ENCODE peak calls at places on chromosomes 1 and 21, in six cellular contexts. E is stomach, K is H1, F is sigmoid colon, M is ovary, B is A549. Z is an unnamed sample.
A peak's percentile ranks its signal among the peaks of the same experiment; 100 is the strongest.

GRCh38 chr1:177142791-177143382 is 21.6 kb downstream of the ASTN1 start:
- DNase-seq in E (no peak), K (no peak), F (no peak), M (no peak), B (no peak), Z (no peak)

GRCh38 chr1:224726783-224727182 is 110.7 kb downstream of the CNIH3 start:
- DNase-seq in E (no peak), K (no peak), F (peak; percentile 71), M (no peak), B (no peak), Z (no peak)

GRCh38 chr1:24157921-24158481 is 15.1 kb upstream of the IL22RA1 start:
- DNase-seq in E (no peak), K (no peak), F (no peak), M (no peak), B (peak; percentile 37), Z (no peak)

GRCh38 chr1:47189844-47190562 is at the start of gene PDZK1IP1:
- DNase-seq in E (peak; percentile 96), K (no peak), F (peak; percentile 89), M (peak; percentile 33), B (peak; percentile 67), Z (peak; percentile 94)

GRCh38 chr1:23791434-23792047 is 596 bp downstream of the LYPLA2 start:
- DNase-seq in E (peak; percentile 49), K (no peak), F (peak; percentile 71), M (peak; percentile 49), B (no peak), Z (no peak)

GRCh38 chr1:57615956-57616355 is 192.1 kb upstream of the DAB1 start:
- DNase-seq in E (no peak), K (no peak), F (no peak), M (no peak), B (no peak), Z (no peak)

GRCh38 chr1:109523706-109524105 is 14.2 kb upstream of the AMIGO1 start:
- DNase-seq in E (no peak), K (no peak), F (no peak), M (no peak), B (no peak), Z (no peak)

GRCh38 chr1:27070390-27071048 is 57.9 kb upstream of the TENT5B start:
- DNase-seq in E (peak; percentile 61), K (no peak), F (no peak), M (no peak), B (no peak), Z (no peak)

GRCh38 chr1:177172866-177173265 is 2.1 kb downstream of the BRINP2 start:
- DNase-seq in E (no peak), K (no peak), F (no peak), M (no peak), B (no peak), Z (no peak)

GRCh38 chr1:54571326-54571725 is 23.3 kb downstream of the ACOT11 start:
- DNase-seq in E (no peak), K (no peak), F (peak; percentile 21), M (no peak), B (no peak), Z (no peak)

GRCh38 chr1:93143136-93143535 is 37.1 kb downstream of the TMED5 start:
- DNase-seq in E (no peak), K (no peak), F (no peak), M (no peak), B (no peak), Z (no peak)

GRCh38 chr1:45995298-45995697 is 137.1 kb downstream of the PIK3R3 start:
- DNase-seq in E (no peak), K (no peak), F (no peak), M (no peak), B (no peak), Z (no peak)

GRCh38 chr21:37767984-37768383 is 148.3 kb downstream of the KCNJ6 start:
- DNase-seq in E (no peak), K (no peak), F (no peak), M (no peak), B (no peak), Z (no peak)

GRCh38 chr1:192489046-192489445 is 86.5 kb upstream of the RGS1 start:
- DNase-seq in E (no peak), K (no peak), F (no peak), M (no peak), B (no peak), Z (no peak)

GRCh38 chr1:218025454-218025853 is 259.6 kb upstream of the RRP15 start:
- DNase-seq in E (no peak), K (no peak), F (no peak), M (no peak), B (no peak), Z (no peak)

GRCh38 chr1:18079941-18080340 is 27.7 kb upstream of the IGSF21 start:
- DNase-seq in E (no peak), K (no peak), F (no peak), M (no peak), B (no peak), Z (no peak)

GRCh38 chr1:71097428-71097827 is 16.6 kb upstream of the ZRANB2 start:
- DNase-seq in E (no peak), K (no peak), F (no peak), M (no peak), B (no peak), Z (no peak)

GRCh38 chr21:30072496-30072895 is 94.1 kb downstream of the CLDN17 start:
- DNase-seq in E (peak; percentile 27), K (peak; percentile 68), F (no peak), M (no peak), B (no peak), Z (no peak)

GRCh38 chr1:155962599-155963211 is 15.6 kb downstream of the ARHGEF2 start:
- DNase-seq in E (peak; percentile 62), K (no peak), F (no peak), M (no peak), B (no peak), Z (no peak)

GRCh38 chr1:34500451-34500850 is 254.4 kb upstream of the GJB5 start:
- DNase-seq in E (no peak), K (no peak), F (no peak), M (no peak), B (no peak), Z (peak; percentile 57)

GRCh38 chr1:54259546-54259945 is 59.6 kb downstream of the MRPL37 start:
- DNase-seq in E (no peak), K (no peak), F (no peak), M (no peak), B (no peak), Z (no peak)

GRCh38 chr1:159247266-159247665 is 42.6 kb downstream of the ACKR1 start:
- DNase-seq in E (no peak), K (no peak), F (no peak), M (no peak), B (no peak), Z (no peak)

GRCh38 chr1:7703321-7704213 is 67.5 kb upstream of the VAMP3 start:
- DNase-seq in E (no peak), K (no peak), F (no peak), M (no peak), B (no peak), Z (no peak)

GRCh38 chr1:67230539-67230938 is 64.3 kb downstream of the IL23R start:
- DNase-seq in E (no peak), K (no peak), F (no peak), M (no peak), B (no peak), Z (no peak)

GRCh38 chr1:56854521-56855099 is at the start of gene C8A:
- DNase-seq in E (no peak), K (no peak), F (no peak), M (no peak), B (no peak), Z (peak; percentile 79)

GRCh38 chr1:244065063-244065788 is 14.1 kb downstream of the ZBTB18 start:
- DNase-seq in E (no peak), K (no peak), F (no peak), M (no peak), B (no peak), Z (no peak)

GRCh38 chr1:206706298-206706791 is 21.6 kb downstream of the MAPKAPK2 start:
- DNase-seq in E (no peak), K (no peak), F (peak; percentile 82), M (no peak), B (no peak), Z (no peak)

GRCh38 chr1:92376345-92376744 is 77.5 kb downstream of the RPAP2 start:
- DNase-seq in E (no peak), K (no peak), F (no peak), M (no peak), B (no peak), Z (no peak)

GRCh38 chr1:36203554-36204346 is 20.5 kb upstream of the THRAP3 start:
- DNase-seq in E (peak; percentile 65), K (no peak), F (peak; percentile 81), M (peak; percentile 44), B (no peak), Z (no peak)

DNA sequence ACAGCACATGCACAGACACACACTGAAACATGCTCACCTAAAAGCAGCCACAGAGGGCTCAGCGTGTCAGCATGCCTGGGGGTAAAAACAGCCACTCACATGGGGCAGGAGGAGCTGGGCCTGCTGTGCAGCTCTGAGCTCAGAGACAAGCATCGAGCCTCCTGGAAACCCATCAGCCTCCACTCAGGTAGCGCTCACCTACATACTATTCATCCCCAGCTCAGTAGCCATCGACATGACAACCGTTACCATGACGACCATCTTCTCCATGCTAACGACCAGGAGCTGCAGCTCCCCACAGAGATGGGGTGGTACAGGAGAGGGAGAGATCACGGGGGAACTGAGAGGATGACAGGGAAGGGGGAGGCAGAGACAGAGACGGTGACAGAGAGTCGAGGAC is 28.6 kb downstream of the SDC3 start:
- DNase-seq in E (no peak), K (no peak), F (no peak), M (no peak), B (no peak), Z (no peak)
- TF ChIP-seq EP300 in E (no peak), K (no peak), F (no peak), M (no peak), B (no peak), Z (no peak)

GRCh38 chr1:31926846-31927660 is 11.1 kb downstream of the PTP4A2 start:
- DNase-seq in E (no peak), K (no peak), F (no peak), M (no peak), B (no peak), Z (no peak)

GRCh38 chr1:31924839-31925238 is 13.3 kb downstream of the PTP4A2 start:
- DNase-seq in E (no peak), K (no peak), F (no peak), M (no peak), B (no peak), Z (no peak)

GRCh38 chr1:31926252-31926651 is 11.9 kb downstream of the PTP4A2 start:
- DNase-seq in E (no peak), K (no peak), F (no peak), M (no peak), B (no peak), Z (no peak)

GRCh38 chr1:31930827-31931226 is 7.3 kb downstream of the PTP4A2 start:
- DNase-seq in E (no peak), K (no peak), F (no peak), M (no peak), B (no peak), Z (no peak)

GRCh38 chr1:31927661-31927980 is 10.5 kb downstream of the PTP4A2 start:
- DNase-seq in E (no peak), K (no peak), F (no peak), M (no peak), B (no peak), Z (no peak)
- H3K4me1 ChIP-seq in E (peaks cover 100% of the 10 kb centered on the region), K (peaks cover 8% of the 10 kb centered on the region), F (peaks cover 82% of the 10 kb centered on the region), M (peaks cover 15% of the 10 kb centered on the region), B (peaks cover 94% of the 10 kb centered on the region), Z (peaks cover 88% of the 10 kb centered on the region)

GRCh38 chr1:51236548-51237312 is 657 bp downstream of the RNF11 start:
- DNase-seq in E (peak; percentile 44), K (no peak), F (peak; percentile 76), M (peak; percentile 72), B (no peak), Z (no peak)
- TF ChIP-seq EP300 in E (no peak), K (no peak), F (no peak), M (no peak), B (no peak), Z (no peak)

GRCh38 chr1:59016390-59016789 is 232.5 kb upstream of the JUN start:
- DNase-seq in E (no peak), K (no peak), F (no peak), M (no peak), B (no peak), Z (no peak)
- H3K4me1 ChIP-seq in E (peaks cover 47% of the 10 kb centered on the region), K (peaks cover 8% of the 10 kb centered on the region), F (peaks cover 30% of the 10 kb centered on the region), M (peaks cover 7% of the 10 kb centered on the region), B (peaks cover 18% of the 10 kb centered on the region), Z (peaks cover 35% of the 10 kb centered on the region)